ENCODE peak calls at places on chromosomes 12 and 14, in four cellular contexts. N is GM13977, Q is LoVo, A is esophagus squamous epithelium. G is an unnamed sample.

GRCh38 chr12:3137268-3137761 is 60.1 kb downstream of the TSPAN9 start:
- DNase-seq in N (no peak), Q (no peak), A (no peak), G (no peak)

GRCh38 chr14:73237786-73238261 is 518 bp downstream of the PAPLN start:
- DNase-seq in N (peak), Q (no peak), A (no peak), G (no peak)

GRCh38 chr12:115599251-115599811 is 678.2 kb downstream of the MED13L start:
- DNase-seq in N (no peak), Q (no peak), A (no peak), G (no peak)

GRCh38 chr12:93638954-93639353 is 38.2 kb upstream of the CRADD start:
- DNase-seq in N (no peak), Q (no peak), A (no peak), G (no peak)

GRCh38 chr14:22188346-22188745 is 400.7 kb downstream of the DAD1 start:
- DNase-seq in N (no peak), Q (no peak), A (no peak), G (no peak)

GRCh38 chr14:104985675-104986486 is at the start of gene CLBA1:
- DNase-seq in N (peak), Q (peak), A (no peak), G (peak)

GRCh38 chr14:103538291-103539055 is 9.5 kb downstream of the TRMT61A start:
- DNase-seq in N (no peak), Q (no peak), A (no peak), G (no peak)

GRCh38 chr14:50974118-50974517 is 29.8 kb upstream of the PYGL start:
- DNase-seq in N (no peak), Q (no peak), A (no peak), G (no peak)

GRCh38 chr12:990308-990648 is 745 bp upstream of the ERC1 start:
- DNase-seq in N (peak), Q (peak), A (no peak), G (no peak)

GRCh38 chr12:32365473-32366064 is 33.8 kb upstream of the FGD4 start:
- DNase-seq in N (peak), Q (peak), A (no peak), G (peak)

GRCh38 chr12:131990980-131991305 is 41.2 kb downstream of the EP400 start:
- DNase-seq in N (no peak), Q (no peak), A (no peak), G (no peak)

GRCh38 chr14:91409991-91410401 is 7.6 kb downstream of the CCDC88C start:
- DNase-seq in N (no peak), Q (no peak), A (no peak), G (no peak)

GRCh38 chr14:67734675-67735074 is 33.0 kb downstream of the RDH12 start:
- DNase-seq in N (no peak), Q (no peak), A (no peak), G (no peak)

GRCh38 chr12:26406391-26406790 is 211.0 kb downstream of the SSPN start:
- DNase-seq in N (no peak), Q (no peak), A (no peak), G (no peak)

GRCh38 chr12:91406920-91407341 is 224.3 kb upstream of the DCN start:
- DNase-seq in N (peak), Q (peak), A (no peak), G (peak)

GRCh38 chr12:82174383-82174782 is 183.8 kb downstream of the CCDC59 start:
- DNase-seq in N (no peak), Q (no peak), A (no peak), G (no peak)

GRCh38 chr14:81298911-81299310 is 78.2 kb upstream of the GTF2A1 start:
- DNase-seq in N (no peak), Q (no peak), A (no peak), G (no peak)

GRCh38 chr14:104666981-104667380 is 22.4 kb upstream of the INF2 start:
- DNase-seq in N (no peak), Q (no peak), A (no peak), G (no peak)

GRCh38 chr12:92570056-92570753 is 132.6 kb upstream of the PLEKHG7 start:
- DNase-seq in N (peak), Q (peak), A (no peak), G (peak)

GRCh38 chr14:90797919-90798318 is 18.3 kb downstream of the TTC7B start:
- DNase-seq in N (no peak), Q (no peak), A (no peak), G (no peak)

GRCh38 chr12:39240573-39240972 is 202.3 kb downstream of the KIF21A start:
- DNase-seq in N (no peak), Q (no peak), A (no peak), G (no peak)

GRCh38 chr14:89429206-89430091 is 12.4 kb upstream of the FOXN3 start:
- DNase-seq in N (peak), Q (no peak), A (no peak), G (no peak)

GRCh38 chr12:109517619-109518018 is 40.2 kb downstream of the UBE3B start:
- DNase-seq in N (no peak), Q (no peak), A (no peak), G (no peak)

GRCh38 chr12:95582230-95583058 is 31.2 kb upstream of the USP44 start:
- DNase-seq in N (no peak), Q (peak), A (no peak), G (peak)

GRCh38 chr12:28602760-28603638 is 412.7 kb downstream of the CCDC91 start:
- DNase-seq in N (no peak), Q (no peak), A (no peak), G (no peak)

GRCh38 chr12:113875681-113876080 is 90.4 kb downstream of the RBM19 start:
- DNase-seq in N (no peak), Q (no peak), A (no peak), G (no peak)

GRCh38 chr14:89388853-89389252 is 28.2 kb downstream of the FOXN3 start:
- DNase-seq in N (no peak), Q (no peak), A (no peak), G (no peak)

GRCh38 chr12:86777335-86777734 is 521.1 kb upstream of the MGAT4C start:
- DNase-seq in N (no peak), Q (no peak), A (no peak), G (no peak)

GRCh38 chr12:121364657-121365265 is 12.6 kb upstream of the ANAPC5 start:
- DNase-seq in N (no peak), Q (no peak), A (no peak), G (no peak)

GRCh38 chr14:89137514-89138163 is 279.4 kb downstream of the FOXN3 start:
- DNase-seq in N (no peak), Q (peak), A (peak), G (peak)

GRCh38 chr12:109140560-109140959 is 24.2 kb downstream of the ACACB start:
- DNase-seq in N (no peak), Q (no peak), A (no peak), G (no peak)